ENCODE peak calls at places on chromosome 14, in six cellular contexts. U is H7; W is kidney tubule cell; C is activated CD4-positive, CD25-positive, alpha-beta regulatory T cell; P is GM10248; A is left kidney. Q is an unnamed sample.

GRCh38 chr14:22994762-22995275 is 12.5 kb upstream of the AJUBA start:
- DNase-seq in A (peak; percentile 82), C (no peak), W (peak; percentile 26), U (peak; percentile 71), P (peak; percentile 45), Q (peak; percentile 57)

GRCh38 chr14:93006484-93007128 is 83.7 kb downstream of the CHGA start:
- DNase-seq in W (peak; percentile 51), C (no peak), A (no peak), U (no peak), P (no peak), Q (no peak)

GRCh38 chr14:91149462-91149861 is 35.6 kb downstream of the DGLUCY start:
- DNase-seq in W (peak; percentile 97), A (no peak), P (no peak), C (no peak), U (no peak), Q (no peak)

GRCh38 chr14:35337557-35338255 is 45.5 kb downstream of the PSMA6 start:
- DNase-seq in U (peak; percentile 79), P (no peak), A (no peak), W (peak; percentile 94), C (no peak), Q (no peak)

GRCh38 chr14:56874375-56874774 is 64.1 kb upstream of the OTX2 start:
- DNase-seq in P (peak; percentile 11), C (no peak), A (peak; percentile 64), W (peak; percentile 35), U (peak; percentile 52), Q (peak; percentile 11)

GRCh38 chr14:101119830-101120571 is 216.5 kb upstream of the RTL1 start:
- DNase-seq in C (no peak), P (no peak), U (peak; percentile 80), A (no peak), W (no peak), Q (no peak)

GRCh38 chr14:100560471-100560870 is 26.7 kb downstream of the BEGAIN start:
- DNase-seq in U (no peak), P (no peak), C (no peak), A (no peak), W (no peak), Q (no peak)

GRCh38 chr14:24228902-24229301 is 3.3 kb downstream of the NEDD8 start:
- DNase-seq in W (no peak), A (no peak), U (no peak), C (no peak), P (no peak), Q (no peak)

GRCh38 chr14:73743431-73743931 is 29.3 kb upstream of the PNMA1 start:
- DNase-seq in A (peak; percentile 69), P (peak; percentile 68), C (peak; percentile 45), W (peak; percentile 65), U (no peak), Q (no peak)

Q was measured in GM13976.